ENCODE peak calls at places on chromosomes 1 and 21, in ten cellular contexts. J is left ventricle myocardium superior, T is AG08396, H is NCI-H2107, V is GM03348, O is CMK, P is amniotic epithelial cell, M is fibroblast of gingiva, N is HFF-Myc, I is GM12865. E is an unnamed sample.

GRCh38 chr1:201696217-201696761 is 132.7 kb upstream of the IPO9 start:
- DNase-seq in J (peak), T (peak), H (no peak), V (peak), O (no peak), P (peak), M (peak), N (peak), I (no peak), E (no peak)

GRCh38 chr1:212471286-212471685 is 38.6 kb downstream of the NENF start:
- DNase-seq in J (no peak), T (no peak), H (no peak), V (no peak), O (no peak), P (no peak), M (no peak), N (no peak), I (no peak), E (no peak)

GRCh38 chr1:92577251-92577895 is 90.6 kb upstream of the GFI1 start:
- DNase-seq in J (peak), T (peak), H (no peak), V (peak), O (no peak), P (peak), M (peak), N (no peak), I (no peak), E (no peak)

GRCh38 chr21:37866027-37866426 is 50.2 kb downstream of the KCNJ6 start:
- DNase-seq in J (no peak), T (no peak), H (no peak), V (no peak), O (no peak), P (no peak), M (no peak), N (no peak), I (peak), E (no peak)

GRCh38 chr1:225655509-225656258 is 2.8 kb upstream of the ENAH start:
- DNase-seq in J (peak), T (peak), H (no peak), V (peak), O (no peak), P (peak), M (peak), N (peak), I (peak), E (no peak)

GRCh38 chr1:186325239-186325638 is 49.8 kb downstream of the TPR start:
- DNase-seq in J (no peak), T (no peak), H (no peak), V (peak), O (peak), P (peak), M (peak), N (peak), I (peak), E (no peak)

GRCh38 chr1:221648201-221648600 is 93.7 kb downstream of the DUSP10 start:
- DNase-seq in J (no peak), T (no peak), H (no peak), V (no peak), O (no peak), P (no peak), M (no peak), N (no peak), I (no peak), E (no peak)

GRCh38 chr1:217004776-217005436 is 281.7 kb upstream of the ESRRG start:
- DNase-seq in J (no peak), T (no peak), H (no peak), V (no peak), O (no peak), P (no peak), M (no peak), N (no peak), I (no peak), E (peak)

E was measured in NCI-H526.